ENCODE peak calls at places on chromosomes 5 and 9, in eight cellular contexts. One of them, this sample, is unnamed.

GRCh38 chr9:77731008-77731698 is 83.0 kb upstream of the GNA14 start:
- DNase-seq in body of pancreas: no peak
- DNase-seq in cardiac muscle cell: no peak
- DNase-seq in GM23338: no peak
- DNase-seq in prostate gland: no peak
- DNase-seq in Peyer's patch: no peak
- DNase-seq in CD8-positive, alpha-beta T cell: no peak
- DNase-seq in A673: no peak
- DNase-seq in this sample: no peak

GRCh38 chr5:72693546-72693945 is 122.9 kb upstream of the TNPO1 start:
- DNase-seq in body of pancreas: no peak
- DNase-seq in cardiac muscle cell: no peak
- DNase-seq in GM23338: no peak
- DNase-seq in prostate gland: no peak
- DNase-seq in Peyer's patch: no peak
- DNase-seq in CD8-positive, alpha-beta T cell: no peak
- DNase-seq in A673: no peak
- DNase-seq in this sample: no peak

GRCh38 chr5:144205141-144205551 is 34.5 kb downstream of the KCTD16 start:
- DNase-seq in body of pancreas: peak
- DNase-seq in cardiac muscle cell: peak
- DNase-seq in GM23338: peak
- DNase-seq in prostate gland: no peak
- DNase-seq in Peyer's patch: no peak
- DNase-seq in CD8-positive, alpha-beta T cell: no peak
- DNase-seq in A673: peak
- DNase-seq in this sample: peak

GRCh38 chr5:88118179-88118578 is 150.5 kb downstream of the TMEM161B start:
- DNase-seq in body of pancreas: no peak
- DNase-seq in cardiac muscle cell: no peak
- DNase-seq in GM23338: no peak
- DNase-seq in prostate gland: no peak
- DNase-seq in Peyer's patch: no peak
- DNase-seq in CD8-positive, alpha-beta T cell: no peak
- DNase-seq in A673: no peak
- DNase-seq in this sample: no peak

GRCh38 chr5:143016777-143017374 is 246.7 kb downstream of the ARHGAP26 start:
- DNase-seq in body of pancreas: no peak
- DNase-seq in cardiac muscle cell: peak
- DNase-seq in GM23338: peak
- DNase-seq in prostate gland: peak
- DNase-seq in Peyer's patch: no peak
- DNase-seq in CD8-positive, alpha-beta T cell: peak
- DNase-seq in A673: peak
- DNase-seq in this sample: peak

GRCh38 chr5:38330207-38330606 is 71.8 kb downstream of the EGFLAM start:
- DNase-seq in body of pancreas: no peak
- DNase-seq in cardiac muscle cell: no peak
- DNase-seq in GM23338: no peak
- DNase-seq in prostate gland: no peak
- DNase-seq in Peyer's patch: no peak
- DNase-seq in CD8-positive, alpha-beta T cell: no peak
- DNase-seq in A673: no peak
- DNase-seq in this sample: no peak

GRCh38 chr9:121499177-121499426 is 542 bp downstream of the GGTA1 start:
- DNase-seq in body of pancreas: no peak
- DNase-seq in cardiac muscle cell: no peak
- DNase-seq in GM23338: no peak
- DNase-seq in prostate gland: no peak
- DNase-seq in Peyer's patch: no peak
- DNase-seq in CD8-positive, alpha-beta T cell: no peak
- DNase-seq in A673: no peak
- DNase-seq in this sample: no peak

GRCh38 chr5:135242496-135243193 is 156.4 kb downstream of the MACROH2A1 start:
- DNase-seq in body of pancreas: no peak
- DNase-seq in cardiac muscle cell: no peak
- DNase-seq in GM23338: no peak
- DNase-seq in prostate gland: no peak
- DNase-seq in Peyer's patch: peak
- DNase-seq in CD8-positive, alpha-beta T cell: no peak
- DNase-seq in A673: no peak
- DNase-seq in this sample: peak

GRCh38 chr9:121360975-121361374 is 9.1 kb downstream of the STOM start:
- DNase-seq in body of pancreas: no peak
- DNase-seq in cardiac muscle cell: peak
- DNase-seq in GM23338: no peak
- DNase-seq in prostate gland: no peak
- DNase-seq in Peyer's patch: no peak
- DNase-seq in CD8-positive, alpha-beta T cell: no peak
- DNase-seq in A673: peak
- DNase-seq in this sample: no peak

GRCh38 chr5:95993776-95994175 is 32.1 kb upstream of the ELL2 start:
- DNase-seq in body of pancreas: no peak
- DNase-seq in cardiac muscle cell: no peak
- DNase-seq in GM23338: no peak
- DNase-seq in prostate gland: no peak
- DNase-seq in Peyer's patch: no peak
- DNase-seq in CD8-positive, alpha-beta T cell: no peak
- DNase-seq in A673: no peak
- DNase-seq in this sample: no peak

GRCh38 chr5:161530700-161531099 is 15.8 kb downstream of the GABRB2 start:
- DNase-seq in body of pancreas: no peak
- DNase-seq in cardiac muscle cell: peak
- DNase-seq in GM23338: no peak
- DNase-seq in prostate gland: no peak
- DNase-seq in Peyer's patch: no peak
- DNase-seq in CD8-positive, alpha-beta T cell: no peak
- DNase-seq in A673: no peak
- DNase-seq in this sample: no peak

GRCh38 chr5:151454166-151454565 is 6.8 kb downstream of the SLC36A1 start:
- DNase-seq in body of pancreas: no peak
- DNase-seq in cardiac muscle cell: peak
- DNase-seq in GM23338: peak
- DNase-seq in prostate gland: peak
- DNase-seq in Peyer's patch: peak
- DNase-seq in CD8-positive, alpha-beta T cell: no peak
- DNase-seq in A673: no peak
- DNase-seq in this sample: no peak

GRCh38 chr9:16656432-16657169 is 213.9 kb downstream of the BNC2 start:
- DNase-seq in body of pancreas: no peak
- DNase-seq in cardiac muscle cell: no peak
- DNase-seq in GM23338: no peak
- DNase-seq in prostate gland: no peak
- DNase-seq in Peyer's patch: no peak
- DNase-seq in CD8-positive, alpha-beta T cell: no peak
- DNase-seq in A673: no peak
- DNase-seq in this sample: no peak

GRCh38 chr9:90546200-90546599 is 96.4 kb downstream of the DIRAS2 start:
- DNase-seq in body of pancreas: no peak
- DNase-seq in cardiac muscle cell: peak
- DNase-seq in GM23338: peak
- DNase-seq in prostate gland: no peak
- DNase-seq in Peyer's patch: no peak
- DNase-seq in CD8-positive, alpha-beta T cell: no peak
- DNase-seq in A673: peak
- DNase-seq in this sample: peak

GRCh38 chr5:57097526-57097925 is 76.3 kb upstream of the GPBP1 start:
- DNase-seq in body of pancreas: no peak
- DNase-seq in cardiac muscle cell: no peak
- DNase-seq in GM23338: no peak
- DNase-seq in prostate gland: no peak
- DNase-seq in Peyer's patch: no peak
- DNase-seq in CD8-positive, alpha-beta T cell: no peak
- DNase-seq in A673: no peak
- DNase-seq in this sample: no peak

DNA sequence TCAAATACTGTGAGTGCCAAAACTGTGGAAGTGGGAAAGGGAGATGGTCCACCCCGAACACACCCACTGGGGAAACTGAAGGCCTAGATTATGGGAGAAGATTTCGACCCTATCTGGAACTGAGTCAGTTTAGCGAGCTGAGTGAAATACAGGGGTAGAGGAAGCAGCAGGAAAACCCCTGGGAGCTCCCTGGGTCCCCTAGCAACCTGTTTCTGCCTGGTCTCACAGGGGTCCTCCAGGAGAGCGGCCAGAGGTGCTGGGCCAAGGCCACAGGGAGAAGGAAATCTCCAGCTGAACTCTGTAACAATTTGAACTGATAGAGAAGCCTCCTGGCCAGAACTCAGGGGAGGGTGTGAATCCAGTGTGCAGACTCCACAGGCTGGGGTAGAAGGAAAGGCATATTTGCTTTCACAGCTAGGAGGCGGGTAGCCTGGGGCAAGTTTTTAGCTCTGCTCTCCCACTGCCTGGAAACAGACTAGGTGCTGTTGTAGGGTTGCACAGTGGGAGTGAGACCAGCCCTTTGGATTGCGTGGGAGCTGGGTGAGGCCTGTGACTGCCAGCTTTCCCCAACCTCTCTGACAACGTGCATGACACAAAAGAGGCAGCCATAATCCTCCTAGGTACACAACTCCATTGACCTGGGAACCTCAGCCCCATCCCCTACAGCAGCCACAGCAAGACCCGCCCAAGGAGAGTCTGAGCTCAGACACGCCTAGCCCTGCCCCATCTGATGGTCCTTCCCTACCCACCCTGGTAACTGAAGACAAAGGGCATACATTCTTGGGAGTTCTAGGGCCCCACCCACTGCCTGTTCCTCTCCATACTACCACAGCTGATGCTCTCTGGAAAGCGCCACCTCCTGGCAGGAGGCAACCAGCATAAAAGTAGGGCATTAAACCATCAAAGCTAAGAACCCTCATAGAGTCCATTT is 78.8 kb upstream of the GPBP1 start:
- DNase-seq in body of pancreas: peak
- DNase-seq in cardiac muscle cell: no peak
- DNase-seq in GM23338: peak
- DNase-seq in prostate gland: no peak
- DNase-seq in Peyer's patch: peak
- DNase-seq in CD8-positive, alpha-beta T cell: no peak
- DNase-seq in A673: peak
- DNase-seq in this sample: peak
- TF ChIP-seq CTCF in body of pancreas: no peak
- TF ChIP-seq CTCF in cardiac muscle cell: peak
- TF ChIP-seq CTCF in GM23338: peak
- TF ChIP-seq CTCF in prostate gland: no peak
- TF ChIP-seq CTCF in Peyer's patch: peak
- TF ChIP-seq CTCF in CD8-positive, alpha-beta T cell: no peak
- TF ChIP-seq CTCF in A673: peak
- TF ChIP-seq CTCF in this sample: peak

GRCh38 chr9:114238471-114238870 is 83.1 kb downstream of the COL27A1 start:
- DNase-seq in body of pancreas: no peak
- DNase-seq in cardiac muscle cell: no peak
- DNase-seq in GM23338: no peak
- DNase-seq in prostate gland: no peak
- DNase-seq in Peyer's patch: no peak
- DNase-seq in CD8-positive, alpha-beta T cell: no peak
- DNase-seq in A673: no peak
- DNase-seq in this sample: no peak
- H3K4me3 ChIP-seq in body of pancreas: no peak
- H3K4me3 ChIP-seq in cardiac muscle cell: no peak
- H3K4me3 ChIP-seq in GM23338: no peak
- H3K4me3 ChIP-seq in prostate gland: no peak
- H3K4me3 ChIP-seq in Peyer's patch: no peak
- H3K4me3 ChIP-seq in CD8-positive, alpha-beta T cell: no peak
- H3K4me3 ChIP-seq in A673: no peak
- H3K4me3 ChIP-seq in this sample: no peak

GRCh38 chr9:93461414-93461743 is 8.0 kb upstream of the FAM120AOS start:
- DNase-seq in body of pancreas: no peak
- DNase-seq in cardiac muscle cell: no peak
- DNase-seq in GM23338: no peak
- DNase-seq in prostate gland: no peak
- DNase-seq in Peyer's patch: no peak
- DNase-seq in CD8-positive, alpha-beta T cell: no peak
- DNase-seq in A673: no peak
- DNase-seq in this sample: no peak

GRCh38 chr9:93458702-93459101 is 5.3 kb upstream of the FAM120AOS start:
- DNase-seq in body of pancreas: no peak
- DNase-seq in cardiac muscle cell: no peak
- DNase-seq in GM23338: no peak
- DNase-seq in prostate gland: no peak
- DNase-seq in Peyer's patch: no peak
- DNase-seq in CD8-positive, alpha-beta T cell: no peak
- DNase-seq in A673: no peak
- DNase-seq in this sample: no peak

GRCh38 chr9:93461810-93462209 is 8.4 kb upstream of the FAM120AOS start:
- DNase-seq in body of pancreas: no peak
- DNase-seq in cardiac muscle cell: no peak
- DNase-seq in GM23338: no peak
- DNase-seq in prostate gland: no peak
- DNase-seq in Peyer's patch: no peak
- DNase-seq in CD8-positive, alpha-beta T cell: no peak
- DNase-seq in A673: no peak
- DNase-seq in this sample: no peak

GRCh38 chr9:93459432-93459847 is 6.1 kb upstream of the FAM120AOS start:
- DNase-seq in body of pancreas: no peak
- DNase-seq in cardiac muscle cell: no peak
- DNase-seq in GM23338: no peak
- DNase-seq in prostate gland: no peak
- DNase-seq in Peyer's patch: no peak
- DNase-seq in CD8-positive, alpha-beta T cell: no peak
- DNase-seq in A673: no peak
- DNase-seq in this sample: no peak

GRCh38 chr9:93460689-93461413 is 7.5 kb upstream of the FAM120AOS start:
- DNase-seq in body of pancreas: no peak
- DNase-seq in cardiac muscle cell: no peak
- DNase-seq in GM23338: no peak
- DNase-seq in prostate gland: no peak
- DNase-seq in Peyer's patch: no peak
- DNase-seq in CD8-positive, alpha-beta T cell: no peak
- DNase-seq in A673: no peak
- DNase-seq in this sample: no peak
- H3K27ac ChIP-seq in body of pancreas: no peak
- H3K27ac ChIP-seq in cardiac muscle cell: no peak
- H3K27ac ChIP-seq in GM23338: peak
- H3K27ac ChIP-seq in prostate gland: no peak
- H3K27ac ChIP-seq in Peyer's patch: no peak
- H3K27ac ChIP-seq in CD8-positive, alpha-beta T cell: no peak
- H3K27ac ChIP-seq in A673: no peak
- H3K27ac ChIP-seq in this sample: no peak

DNA sequence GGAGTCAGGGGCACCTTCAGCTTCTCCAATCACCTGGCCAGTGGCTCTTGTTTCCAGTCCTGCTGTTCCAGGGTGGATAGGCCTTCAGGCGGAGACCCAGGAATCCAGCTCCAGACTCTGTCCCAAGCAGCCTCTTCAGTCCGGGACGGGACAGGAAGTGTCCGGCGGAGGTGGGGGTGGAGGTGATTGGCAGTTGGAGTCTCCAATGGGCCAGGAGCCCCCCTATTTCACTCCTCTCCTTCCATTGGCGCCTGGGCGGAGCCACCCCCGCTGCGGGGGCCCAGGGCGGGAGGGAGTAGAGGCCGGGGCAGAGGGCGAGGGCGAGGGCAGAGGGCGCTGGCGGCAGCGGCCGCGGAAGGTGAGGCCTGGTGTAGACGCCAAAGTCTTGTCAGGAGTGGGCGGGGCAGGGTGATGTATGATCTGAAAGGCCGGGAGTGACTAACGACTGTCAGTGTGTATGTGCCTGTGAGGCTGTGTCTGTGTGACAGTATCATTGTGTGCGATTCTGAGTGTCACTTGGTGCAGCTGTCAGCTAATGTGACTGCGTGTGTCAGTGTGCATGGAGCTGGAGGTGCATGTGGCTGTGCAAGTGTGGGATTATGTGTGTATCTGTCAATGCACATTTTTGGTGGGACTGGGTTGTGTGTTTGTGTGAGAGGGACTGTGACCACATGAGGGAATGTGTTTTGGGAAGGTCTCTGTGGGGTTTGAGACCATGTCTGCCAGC is at the start of gene IL11RA:
- DNase-seq in body of pancreas: peak
- DNase-seq in cardiac muscle cell: peak
- DNase-seq in GM23338: peak
- DNase-seq in prostate gland: peak
- DNase-seq in Peyer's patch: peak
- DNase-seq in CD8-positive, alpha-beta T cell: peak
- DNase-seq in A673: no peak
- DNase-seq in this sample: peak
- TF ChIP-seq CTCF in body of pancreas: no peak
- TF ChIP-seq CTCF in cardiac muscle cell: no peak
- TF ChIP-seq CTCF in GM23338: peak
- TF ChIP-seq CTCF in prostate gland: no peak
- TF ChIP-seq CTCF in Peyer's patch: no peak
- TF ChIP-seq CTCF in CD8-positive, alpha-beta T cell: no peak
- TF ChIP-seq CTCF in A673: no peak
- TF ChIP-seq CTCF in this sample: no peak

This sample was measured in WERI-Rb-1.